ENCODE peak calls at places on chromosomes 2 and 18, in nine cellular contexts. K, X, R, L, T, E, A, C and G are unnamed samples.

GRCh38 chr2:14723684-14724083 is 91.2 kb downstream of the LRATD1 start:
- DNase-seq in K (no peak), X (no peak), R (no peak), L (no peak), T (no peak), E (no peak), A (no peak), C (no peak), G (no peak)

GRCh38 chr18:50428531-50429206 is 53.8 kb downstream of the SKA1 start:
- DNase-seq in K (no peak), X (no peak), R (peak), L (no peak), T (no peak), E (no peak), A (no peak), C (no peak), G (no peak)

GRCh38 chr2:3465844-3466481 is 53.4 kb downstream of the ADI1 start:
- DNase-seq in K (peak), X (peak), R (no peak), L (no peak), T (peak), E (no peak), A (peak), C (no peak), G (no peak)

GRCh38 chr2:184053326-184053725 is 545.0 kb upstream of the ZNF804A start:
- DNase-seq in K (no peak), X (no peak), R (no peak), L (no peak), T (peak), E (peak), A (no peak), C (no peak), G (no peak)

GRCh38 chr18:22504665-22505064 is 87.0 kb upstream of the CTAGE1 start:
- DNase-seq in K (peak), X (no peak), R (no peak), L (no peak), T (peak), E (no peak), A (no peak), C (no peak), G (no peak)

GRCh38 chr2:158796606-158797005 is 1.5 kb downstream of the DAPL1 start:
- DNase-seq in K (no peak), X (no peak), R (no peak), L (no peak), T (no peak), E (no peak), A (no peak), C (no peak), G (no peak)

GRCh38 chr2:33616873-33617272 is 17.8 kb upstream of the FAM98A start:
- DNase-seq in K (peak), X (no peak), R (no peak), L (no peak), T (no peak), E (no peak), A (no peak), C (no peak), G (no peak)

GRCh38 chr2:113692698-113693428 is 63.6 kb downstream of the SLC35F5 start:
- DNase-seq in K (no peak), X (no peak), R (no peak), L (no peak), T (no peak), E (no peak), A (no peak), C (no peak), G (no peak)

GRCh38 chr2:113888641-113889470 is 1.0 kb upstream of the ACTR3 start:
- DNase-seq in K (no peak), X (no peak), R (no peak), L (peak), T (no peak), E (no peak), A (no peak), C (no peak), G (no peak)

GRCh38 chr2:24763843-24764242 is 29.3 kb downstream of the PTRHD1 start:
- DNase-seq in K (no peak), X (no peak), R (no peak), L (no peak), T (no peak), E (no peak), A (no peak), C (no peak), G (no peak)

GRCh38 chr2:169895294-169895985 is 68.2 kb downstream of the UBR3 start:
- DNase-seq in K (peak), X (peak), R (no peak), L (no peak), T (no peak), E (no peak), A (no peak), C (no peak), G (no peak)

GRCh38 chr2:27306136-27306535 is 2.1 kb downstream of the UCN start:
- DNase-seq in K (no peak), X (peak), R (no peak), L (no peak), T (no peak), E (no peak), A (no peak), C (no peak), G (no peak)

GRCh38 chr18:67669993-67670671 is 153.6 kb upstream of the DSEL start:
- DNase-seq in K (peak), X (peak), R (no peak), L (no peak), T (peak), E (no peak), A (no peak), C (no peak), G (no peak)

GRCh38 chr18:63476666-63477065 is at the start of gene SERPINB5:
- DNase-seq in K (no peak), X (no peak), R (no peak), L (no peak), T (peak), E (no peak), A (no peak), C (no peak), G (no peak)

GRCh38 chr2:225025917-225026571 is 16.2 kb downstream of the DOCK10 start:
- DNase-seq in K (peak), X (no peak), R (no peak), L (no peak), T (peak), E (no peak), A (no peak), C (no peak), G (no peak)

GRCh38 chr2:138503087-138503442 is 1.5 kb downstream of the SPOPL start:
- DNase-seq in K (no peak), X (no peak), R (no peak), L (no peak), T (peak), E (peak), A (no peak), C (no peak), G (no peak)

GRCh38 chr2:230226090-230226551 is 585 bp downstream of the SP140 start:
- DNase-seq in K (no peak), X (no peak), R (no peak), L (no peak), T (no peak), E (no peak), A (no peak), C (no peak), G (no peak)
- H3K4me3 ChIP-seq in K (no peak), X (no peak), R (no peak), L (peak), T (no peak), E (no peak), A (no peak), C (peak), G (no peak)

GRCh38 chr2:175418224-175418843 is 236.8 kb upstream of the ATP5MC3 start:
- DNase-seq in K (no peak), X (no peak), R (peak), L (no peak), T (no peak), E (no peak), A (no peak), C (no peak), G (no peak)

GRCh38 chr2:175414872-175415487 is 233.5 kb upstream of the ATP5MC3 start:
- DNase-seq in K (peak), X (no peak), R (peak), L (peak), T (peak), E (peak), A (peak), C (no peak), G (peak)
- TF ChIP-seq CTCF in K (peak), X (peak), R (peak), L (peak), T (peak), E (peak), A (peak), C (peak), G (no peak)

DNA sequence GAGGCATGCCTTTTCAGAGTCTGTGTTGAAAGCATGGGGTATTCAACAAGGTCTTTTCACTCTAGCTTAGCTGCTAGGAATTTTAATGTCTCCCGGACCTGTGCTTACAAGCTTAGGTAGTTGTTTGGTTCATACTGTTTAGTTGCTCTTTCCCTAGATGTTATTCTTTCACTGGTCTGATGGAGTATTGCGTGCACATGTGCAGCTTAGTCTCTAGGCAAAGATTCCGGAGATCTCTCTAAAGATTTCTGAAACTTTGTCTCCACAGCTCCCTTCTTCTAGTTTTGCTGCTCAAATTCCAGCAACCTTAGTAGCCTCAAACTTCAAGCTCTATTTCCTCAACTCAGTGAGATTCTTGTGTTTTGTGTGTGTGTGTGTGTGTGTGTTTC is 197.9 kb downstream of the MCFD2 start:
- DNase-seq in K (peak), X (peak), R (no peak), L (no peak), T (no peak), E (no peak), A (no peak), C (no peak), G (no peak)
- H3K27ac ChIP-seq in K (peak), X (peak), R (no peak), L (no peak), T (peak), E (no peak), A (no peak), C (peak), G (no peak)

DNA sequence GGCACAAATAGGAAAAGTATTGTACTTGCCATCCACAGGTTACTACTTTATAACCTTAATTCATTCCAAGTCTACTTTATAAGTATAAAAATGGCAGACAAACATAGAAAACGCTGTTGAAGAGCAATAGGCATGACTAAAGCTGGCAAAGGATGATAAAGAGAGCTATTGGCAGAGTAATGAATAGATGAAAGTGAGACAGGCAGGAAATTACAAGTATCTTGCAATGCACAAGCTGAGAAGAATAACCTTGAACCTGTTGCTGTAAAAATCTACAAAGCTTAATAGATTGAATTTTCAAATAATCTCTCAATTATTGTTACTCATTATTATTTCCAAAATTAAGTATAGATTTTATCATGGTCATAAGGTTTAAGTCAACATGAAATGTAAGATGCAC is 8.8 kb downstream of the PELI1 start:
- DNase-seq in K (no peak), X (no peak), R (no peak), L (no peak), T (no peak), E (no peak), A (no peak), C (no peak), G (no peak)
- H3K4me3 ChIP-seq in K (no peak), X (no peak), R (no peak), L (no peak), T (no peak), E (no peak), A (no peak), C (no peak), G (no peak)

GRCh38 chr18:43785145-43785544 is 507.9 kb upstream of the SYT4 start:
- DNase-seq in K (no peak), X (no peak), R (no peak), L (no peak), T (no peak), E (no peak), A (no peak), C (no peak), G (no peak)

GRCh38 chr18:43794363-43794762 is 517.1 kb upstream of the SYT4 start:
- DNase-seq in K (no peak), X (no peak), R (peak), L (no peak), T (no peak), E (no peak), A (no peak), C (no peak), G (no peak)

GRCh38 chr18:43786893-43787292 is 509.6 kb upstream of the SYT4 start:
- DNase-seq in K (no peak), X (no peak), R (no peak), L (no peak), T (no peak), E (no peak), A (no peak), C (no peak), G (no peak)

GRCh38 chr18:43793910-43794309 is 516.6 kb upstream of the SYT4 start:
- DNase-seq in K (no peak), X (no peak), R (no peak), L (no peak), T (no peak), E (no peak), A (no peak), C (no peak), G (no peak)

GRCh38 chr18:43789234-43790000 is 512.1 kb upstream of the SYT4 start:
- DNase-seq in K (no peak), X (peak), R (peak), L (no peak), T (no peak), E (peak), A (peak), C (no peak), G (no peak)
- TF ChIP-seq CTCF in K (no peak), X (peak), R (peak), L (peak), T (peak), E (no peak), A (no peak), C (no peak), G (no peak)